ENCODE peak calls at places on chromosomes 13 and 19, in eight cellular contexts. T is Calu3; D is sciatic nerve; M is right cardiac atrium; C is nephron progenitor cell; K is ELF-1; S is activated CD4-positive, alpha-beta T cell treated with anti-CD3 and anti-CD28 coated beads for 36 hours; J is Caco-2. R is an unnamed sample.

GRCh38 chr19:40592170-40592569 is 9.0 kb upstream of the LTBP4 start:
- DNase-seq in T (peak; percentile 35), D (no peak), M (no peak), C (no peak), K (peak; percentile 56), S (no peak), J (no peak), R (peak; percentile 71)

GRCh38 chr19:41415154-41415571 is 12.0 kb downstream of the B3GNT8 start:
- DNase-seq in T (no peak), D (no peak), M (no peak), C (no peak), K (no peak), S (no peak), J (no peak), R (no peak)

GRCh38 chr13:72379581-72379980 is 347.8 kb downstream of the MZT1 start:
- DNase-seq in T (no peak), D (no peak), M (no peak), C (no peak), K (no peak), S (no peak), J (no peak), R (no peak)

GRCh38 chr13:42990147-42990990 is 1.7 kb downstream of the EPSTI1 start:
- DNase-seq in T (no peak), D (no peak), M (no peak), C (no peak), K (no peak), S (no peak), J (no peak), R (no peak)

GRCh38 chr19:30780456-30780855 is 408.3 kb downstream of the ZNF536 start:
- DNase-seq in T (no peak), D (no peak), M (no peak), C (no peak), K (no peak), S (no peak), J (no peak), R (no peak)

GRCh38 chr19:16524991-16525734 is 17.1 kb downstream of the CHERP start:
- DNase-seq in T (no peak), D (no peak), M (no peak), C (no peak), K (no peak), S (no peak), J (no peak), R (no peak)

GRCh38 chr19:38729653-38730469 is 14.4 kb downstream of the CAPN12 start:
- DNase-seq in T (peak; percentile 92), D (peak; percentile 81), M (peak; percentile 80), C (peak; percentile 90), K (peak; percentile 88), S (peak; percentile 92), J (peak; percentile 92), R (no peak)

GRCh38 chr13:21138561-21138960 is 37.8 kb downstream of the SKA3 start:
- DNase-seq in T (no peak), D (no peak), M (no peak), C (no peak), K (no peak), S (no peak), J (no peak), R (no peak)

GRCh38 chr19:1503089-1503924 is 9.5 kb downstream of the ADAMTSL5 start:
- DNase-seq in T (peak; percentile 47), D (no peak), M (peak; percentile 61), C (peak; percentile 82), K (peak; percentile 74), S (peak; percentile 88), J (peak; percentile 47), R (peak; percentile 77)

GRCh38 chr13:23506071-23506820 is 64.0 kb upstream of the TNFRSF19 start:
- DNase-seq in T (no peak), D (no peak), M (no peak), C (peak; percentile 4), K (no peak), S (no peak), J (no peak), R (no peak)

GRCh38 chr13:114049026-114049425 is 75.2 kb upstream of the C13orf46 start:
- DNase-seq in T (no peak), D (no peak), M (no peak), C (no peak), K (no peak), S (peak; percentile 80), J (no peak), R (no peak)

GRCh38 chr13:39490136-39490535 is 112.9 kb downstream of the LHFPL6 start:
- DNase-seq in T (no peak), D (no peak), M (no peak), C (no peak), K (peak; percentile 70), S (no peak), J (no peak), R (no peak)

GRCh38 chr13:77437267-77437666 is 98.2 kb upstream of the SCEL start:
- DNase-seq in T (no peak), D (no peak), M (no peak), C (no peak), K (no peak), S (no peak), J (peak; percentile 20), R (no peak)

GRCh38 chr19:9039728-9040127 is 29.5 kb upstream of the MUC16 start:
- DNase-seq in T (no peak), D (no peak), M (no peak), C (no peak), K (no peak), S (no peak), J (no peak), R (no peak)

GRCh38 chr19:27765397-27765796 is 1447.6 kb downstream of the UQCRFS1 start:
- DNase-seq in T (no peak), D (peak; percentile 6), M (no peak), C (no peak), K (no peak), S (no peak), J (no peak), R (no peak)

GRCh38 chr19:374183-374885 is 29.7 kb upstream of the MIER2 start:
- DNase-seq in T (no peak), D (no peak), M (no peak), C (no peak), K (no peak), S (no peak), J (no peak), R (no peak)

GRCh38 chr13:46615888-46616531 is 63.0 kb downstream of the LRCH1 start:
- DNase-seq in T (no peak), D (no peak), M (no peak), C (no peak), K (no peak), S (no peak), J (no peak), R (no peak)

GRCh38 chr19:7272856-7273578 is 21.2 kb downstream of the INSR start:
- DNase-seq in T (no peak), D (no peak), M (no peak), C (no peak), K (no peak), S (no peak), J (no peak), R (no peak)

GRCh38 chr13:33277946-33278345 is 7.6 kb downstream of the STARD13 start:
- DNase-seq in T (no peak), D (no peak), M (no peak), C (no peak), K (no peak), S (no peak), J (no peak), R (no peak)

GRCh38 chr19:46480409-46480808 is 9.0 kb upstream of the PNMA8A start:
- DNase-seq in T (no peak), D (no peak), M (no peak), C (peak; percentile 48), K (peak; percentile 50), S (no peak), J (no peak), R (no peak)

GRCh38 chr13:21657538-21657937 is 13.3 kb upstream of the FGF9 start:
- DNase-seq in T (no peak), D (no peak), M (no peak), C (no peak), K (no peak), S (no peak), J (no peak), R (no peak)

GRCh38 chr13:85430216-85430615 is 369.0 kb downstream of the SLITRK6 start:
- DNase-seq in T (no peak), D (no peak), M (no peak), C (no peak), K (no peak), S (no peak), J (no peak), R (no peak)

GRCh38 chr13:24827799-24828198 is 63.8 kb downstream of the RNF17 start:
- DNase-seq in T (no peak), D (no peak), M (no peak), C (no peak), K (no peak), S (no peak), J (no peak), R (no peak)

GRCh38 chr19:6451583-6452222 is 7.9 kb downstream of the SLC25A23 start:
- DNase-seq in T (no peak), D (no peak), M (no peak), C (no peak), K (no peak), S (no peak), J (no peak), R (no peak)

GRCh38 chr19:38389101-38389925 is 816 bp downstream of the SPRED3 start:
- DNase-seq in T (no peak), D (no peak), M (peak; percentile 52), C (peak; percentile 44), K (peak; percentile 30), S (peak; percentile 32), J (no peak), R (peak; percentile 19)

GRCh38 chr19:10593820-10594637 is 6.9 kb upstream of the AP1M2 start:
- DNase-seq in T (no peak), D (peak; percentile 80), M (peak; percentile 53), C (no peak), K (peak; percentile 68), S (no peak), J (peak; percentile 9), R (peak; percentile 46)

GRCh38 chr13:98050041-98050466 is 92.8 kb upstream of the FARP1 start:
- DNase-seq in T (peak; percentile 24), D (no peak), M (no peak), C (no peak), K (no peak), S (no peak), J (no peak), R (no peak)

GRCh38 chr19:37309834-37310575 is 60.9 kb upstream of the ZNF527 start:
- DNase-seq in T (no peak), D (no peak), M (no peak), C (no peak), K (no peak), S (peak; percentile 56), J (no peak), R (no peak)

GRCh38 chr13:113448885-113449692 is 4.2 kb downstream of the ADPRHL1 start:
- DNase-seq in T (peak; percentile 69), D (peak; percentile 60), M (no peak), C (no peak), K (peak; percentile 51), S (peak; percentile 32), J (peak; percentile 91), R (no peak)

GRCh38 chr13:46010148-46010547 is 42.4 kb downstream of the ZC3H13 start:
- DNase-seq in T (no peak), D (no peak), M (no peak), C (no peak), K (no peak), S (no peak), J (peak; percentile 18), R (peak; percentile 16)

GRCh38 chr13:65868106-65868505 is 1362.0 kb downstream of the PCDH9 start:
- DNase-seq in T (no peak), D (no peak), M (no peak), C (no peak), K (no peak), S (no peak), J (no peak), R (no peak)

GRCh38 chr13:87677334-87678234 is 6.4 kb downstream of the SLITRK5 start:
- DNase-seq in T (no peak), D (peak; percentile 59), M (no peak), C (peak; percentile 67), K (peak; percentile 67), S (peak; percentile 40), J (no peak), R (peak; percentile 68)

GRCh38 chr13:65606622-65607021 is 1623.5 kb downstream of the PCDH9 start:
- DNase-seq in T (no peak), D (no peak), M (no peak), C (no peak), K (no peak), S (no peak), J (no peak), R (no peak)